ENCODE peak calls at places on chromosome 14, in eight cellular contexts. One of them, this sample, is unnamed.

GRCh38 chr14:94088516-94088915 is 7.4 kb downstream of the IFI27L1 start:
- DNase-seq in IMR-90: peak; percentile 65
- DNase-seq in heart left ventricle: no peak
- DNase-seq in Peyer's patch: no peak
- DNase-seq in suprapubic skin: no peak
- DNase-seq in spleen: no peak
- DNase-seq in H1: no peak
- DNase-seq in ovary: no peak
- DNase-seq in this sample: no peak

GRCh38 chr14:103817595-103817994 is 29.8 kb downstream of the PPP1R13B start:
- DNase-seq in suprapubic skin: no peak
- DNase-seq in heart left ventricle: no peak
- DNase-seq in Peyer's patch: no peak
- DNase-seq in spleen: no peak
- DNase-seq in H1: no peak
- DNase-seq in IMR-90: no peak
- DNase-seq in ovary: no peak
- DNase-seq in this sample: no peak

GRCh38 chr14:27148143-27148542 is 550.3 kb upstream of the NOVA1 start:
- DNase-seq in ovary: no peak
- DNase-seq in Peyer's patch: no peak
- DNase-seq in heart left ventricle: no peak
- DNase-seq in suprapubic skin: no peak
- DNase-seq in H1: no peak
- DNase-seq in spleen: no peak
- DNase-seq in IMR-90: no peak
- DNase-seq in this sample: no peak

GRCh38 chr14:25411933-25412757 is 362.2 kb upstream of the STXBP6 start:
- DNase-seq in Peyer's patch: no peak
- DNase-seq in heart left ventricle: no peak
- DNase-seq in IMR-90: no peak
- DNase-seq in suprapubic skin: no peak
- DNase-seq in ovary: no peak
- DNase-seq in spleen: no peak
- DNase-seq in H1: peak; percentile 54
- DNase-seq in this sample: no peak

GRCh38 chr14:20031058-20031457 is 4.8 kb downstream of the OR4K13 start:
- DNase-seq in H1: no peak
- DNase-seq in suprapubic skin: no peak
- DNase-seq in IMR-90: no peak
- DNase-seq in ovary: no peak
- DNase-seq in heart left ventricle: no peak
- DNase-seq in Peyer's patch: no peak
- DNase-seq in spleen: no peak
- DNase-seq in this sample: no peak

GRCh38 chr14:51298895-51299294 is 58.8 kb downstream of the TMX1 start:
- DNase-seq in IMR-90: peak; percentile 53
- DNase-seq in ovary: no peak
- DNase-seq in spleen: no peak
- DNase-seq in suprapubic skin: no peak
- DNase-seq in heart left ventricle: no peak
- DNase-seq in Peyer's patch: no peak
- DNase-seq in H1: no peak
- DNase-seq in this sample: no peak

GRCh38 chr14:97489750-97490149 is 692.6 kb downstream of the VRK1 start:
- DNase-seq in spleen: no peak
- DNase-seq in heart left ventricle: no peak
- DNase-seq in ovary: no peak
- DNase-seq in Peyer's patch: no peak
- DNase-seq in suprapubic skin: no peak
- DNase-seq in H1: no peak
- DNase-seq in IMR-90: no peak
- DNase-seq in this sample: no peak

GRCh38 chr14:61421212-61421923 is 100.0 kb downstream of the PRKCH start:
- DNase-seq in suprapubic skin: no peak
- DNase-seq in IMR-90: no peak
- DNase-seq in Peyer's patch: no peak
- DNase-seq in spleen: no peak
- DNase-seq in H1: no peak
- DNase-seq in heart left ventricle: no peak
- DNase-seq in ovary: no peak
- DNase-seq in this sample: no peak

GRCh38 chr14:35444104-35444503 is 39.6 kb upstream of the NFKBIA start:
- DNase-seq in spleen: no peak
- DNase-seq in heart left ventricle: no peak
- DNase-seq in H1: no peak
- DNase-seq in ovary: no peak
- DNase-seq in suprapubic skin: no peak
- DNase-seq in Peyer's patch: no peak
- DNase-seq in IMR-90: no peak
- DNase-seq in this sample: no peak

GRCh38 chr14:20630340-20631022 is 11.0 kb downstream of the OR6S1 start:
- DNase-seq in suprapubic skin: no peak
- DNase-seq in Peyer's patch: no peak
- DNase-seq in IMR-90: peak; percentile 58
- DNase-seq in ovary: peak; percentile 44
- DNase-seq in H1: peak; percentile 89
- DNase-seq in spleen: peak; percentile 53
- DNase-seq in heart left ventricle: no peak
- DNase-seq in this sample: peak; percentile 15

GRCh38 chr14:62736004-62736403 is 309.3 kb downstream of the KCNH5 start:
- DNase-seq in Peyer's patch: no peak
- DNase-seq in suprapubic skin: no peak
- DNase-seq in H1: no peak
- DNase-seq in spleen: no peak
- DNase-seq in heart left ventricle: no peak
- DNase-seq in IMR-90: no peak
- DNase-seq in ovary: no peak
- DNase-seq in this sample: no peak

GRCh38 chr14:37179896-37180502 is 7.6 kb upstream of the SLC25A21 start:
- DNase-seq in heart left ventricle: no peak
- DNase-seq in suprapubic skin: no peak
- DNase-seq in ovary: no peak
- DNase-seq in H1: no peak
- DNase-seq in spleen: no peak
- DNase-seq in Peyer's patch: no peak
- DNase-seq in IMR-90: peak; percentile 86
- DNase-seq in this sample: no peak

GRCh38 chr14:69138189-69138535 is 14.8 kb downstream of the DCAF5 start:
- DNase-seq in IMR-90: peak; percentile 71
- DNase-seq in Peyer's patch: no peak
- DNase-seq in H1: no peak
- DNase-seq in spleen: no peak
- DNase-seq in suprapubic skin: no peak
- DNase-seq in heart left ventricle: no peak
- DNase-seq in ovary: no peak
- DNase-seq in this sample: no peak

GRCh38 chr14:70776197-70776596 is 33.1 kb downstream of the MAP3K9 start:
- DNase-seq in suprapubic skin: no peak
- DNase-seq in Peyer's patch: no peak
- DNase-seq in ovary: no peak
- DNase-seq in H1: no peak
- DNase-seq in heart left ventricle: no peak
- DNase-seq in IMR-90: no peak
- DNase-seq in spleen: no peak
- DNase-seq in this sample: no peak

GRCh38 chr14:34219661-34220060 is 242.4 kb downstream of the SPTSSA start:
- DNase-seq in H1: no peak
- DNase-seq in spleen: no peak
- DNase-seq in ovary: no peak
- DNase-seq in heart left ventricle: no peak
- DNase-seq in Peyer's patch: no peak
- DNase-seq in suprapubic skin: no peak
- DNase-seq in IMR-90: no peak
- DNase-seq in this sample: no peak

GRCh38 chr14:77859934-77860570 is 60.1 kb downstream of the ADCK1 start:
- DNase-seq in IMR-90: no peak
- DNase-seq in heart left ventricle: no peak
- DNase-seq in H1: no peak
- DNase-seq in suprapubic skin: no peak
- DNase-seq in spleen: no peak
- DNase-seq in Peyer's patch: no peak
- DNase-seq in ovary: no peak
- DNase-seq in this sample: no peak

GRCh38 chr14:90429764-90430163 is 32.9 kb downstream of the CALM1 start:
- DNase-seq in IMR-90: no peak
- DNase-seq in H1: no peak
- DNase-seq in heart left ventricle: no peak
- DNase-seq in spleen: no peak
- DNase-seq in Peyer's patch: no peak
- DNase-seq in suprapubic skin: no peak
- DNase-seq in ovary: no peak
- DNase-seq in this sample: no peak

GRCh38 chr14:63745858-63746425 is 18.1 kb upstream of the SGPP1 start:
- DNase-seq in spleen: no peak
- DNase-seq in suprapubic skin: no peak
- DNase-seq in H1: no peak
- DNase-seq in IMR-90: no peak
- DNase-seq in Peyer's patch: no peak
- DNase-seq in heart left ventricle: no peak
- DNase-seq in ovary: no peak
- DNase-seq in this sample: no peak

GRCh38 chr14:79419571-79420327 is 791.6 kb downstream of the DIO2 start:
- DNase-seq in suprapubic skin: no peak
- DNase-seq in H1: no peak
- DNase-seq in heart left ventricle: no peak
- DNase-seq in Peyer's patch: no peak
- DNase-seq in ovary: no peak
- DNase-seq in spleen: no peak
- DNase-seq in IMR-90: peak; percentile 23
- DNase-seq in this sample: no peak

GRCh38 chr14:94028450-94028826 is 2.3 kb downstream of the OTUB2 start:
- DNase-seq in Peyer's patch: no peak
- DNase-seq in heart left ventricle: no peak
- DNase-seq in suprapubic skin: no peak
- DNase-seq in IMR-90: peak; percentile 42
- DNase-seq in H1: no peak
- DNase-seq in spleen: no peak
- DNase-seq in ovary: no peak
- DNase-seq in this sample: no peak

GRCh38 chr14:41607119-41607785 is 576 bp downstream of the LRFN5 start:
- DNase-seq in Peyer's patch: no peak
- DNase-seq in IMR-90: no peak
- DNase-seq in H1: peak; percentile 54
- DNase-seq in spleen: no peak
- DNase-seq in ovary: no peak
- DNase-seq in suprapubic skin: no peak
- DNase-seq in heart left ventricle: no peak
- DNase-seq in this sample: no peak

GRCh38 chr14:45057881-45058364 is 26.0 kb upstream of the PRPF39 start:
- DNase-seq in ovary: no peak
- DNase-seq in spleen: no peak
- DNase-seq in suprapubic skin: no peak
- DNase-seq in Peyer's patch: no peak
- DNase-seq in heart left ventricle: no peak
- DNase-seq in H1: no peak
- DNase-seq in IMR-90: no peak
- DNase-seq in this sample: no peak

GRCh38 chr14:66036598-66036997 is 449.6 kb upstream of the CCDC196 start:
- DNase-seq in spleen: no peak
- DNase-seq in Peyer's patch: no peak
- DNase-seq in suprapubic skin: no peak
- DNase-seq in heart left ventricle: no peak
- DNase-seq in H1: no peak
- DNase-seq in ovary: no peak
- DNase-seq in IMR-90: no peak
- DNase-seq in this sample: no peak

GRCh38 chr14:103198429-103199140 is 75.3 kb downstream of the TNFAIP2 start:
- DNase-seq in ovary: no peak
- DNase-seq in heart left ventricle: no peak
- DNase-seq in spleen: no peak
- DNase-seq in IMR-90: peak; percentile 74
- DNase-seq in Peyer's patch: no peak
- DNase-seq in H1: no peak
- DNase-seq in suprapubic skin: peak; percentile 74
- DNase-seq in this sample: no peak

GRCh38 chr14:65228436-65228835 is 126.1 kb upstream of the MAX start:
- DNase-seq in Peyer's patch: no peak
- DNase-seq in IMR-90: no peak
- DNase-seq in suprapubic skin: no peak
- DNase-seq in H1: no peak
- DNase-seq in heart left ventricle: no peak
- DNase-seq in spleen: peak; percentile 3
- DNase-seq in ovary: no peak
- DNase-seq in this sample: no peak

GRCh38 chr14:102043251-102044025 is 43.4 kb downstream of the HSP90AA1 start:
- DNase-seq in Peyer's patch: no peak
- DNase-seq in IMR-90: no peak
- DNase-seq in spleen: no peak
- DNase-seq in suprapubic skin: no peak
- DNase-seq in H1: no peak
- DNase-seq in heart left ventricle: no peak
- DNase-seq in ovary: no peak
- DNase-seq in this sample: no peak
- H3K27ac ChIP-seq in Peyer's patch: no peak overlapping the region
- H3K27ac ChIP-seq in IMR-90: no peak overlapping the region
- H3K27ac ChIP-seq in spleen: no peak overlapping the region
- H3K27ac ChIP-seq in suprapubic skin: no peak overlapping the region
- H3K27ac ChIP-seq in H1: no peak overlapping the region
- H3K27ac ChIP-seq in heart left ventricle: peak overlapping the region; percentile 62
- H3K27ac ChIP-seq in ovary: no peak overlapping the region
- H3K27ac ChIP-seq in this sample: no peak overlapping the region

GRCh38 chr14:104974665-104975390 is 3.3 kb downstream of the AHNAK2 start:
- DNase-seq in ovary: no peak
- DNase-seq in heart left ventricle: peak; percentile 26
- DNase-seq in H1: no peak
- DNase-seq in spleen: peak; percentile 72
- DNase-seq in Peyer's patch: peak; percentile 42
- DNase-seq in suprapubic skin: peak; percentile 79
- DNase-seq in IMR-90: no peak
- DNase-seq in this sample: no peak
- H3K4me1 ChIP-seq in ovary: peaks cover 29% of the 10 kb centered on the region
- H3K4me1 ChIP-seq in heart left ventricle: peaks cover 33% of the 10 kb centered on the region
- H3K4me1 ChIP-seq in H1: peaks cover 14% of the 10 kb centered on the region
- H3K4me1 ChIP-seq in spleen: peaks cover 9% of the 10 kb centered on the region
- H3K4me1 ChIP-seq in Peyer's patch: peaks cover 81% of the 10 kb centered on the region
- H3K4me1 ChIP-seq in suprapubic skin: peaks cover 86% of the 10 kb centered on the region
- H3K4me1 ChIP-seq in IMR-90: peaks cover 37% of the 10 kb centered on the region
- H3K4me1 ChIP-seq in this sample: peaks cover 39% of the 10 kb centered on the region

GRCh38 chr14:23301969-23302289 is 730 bp downstream of the PPP1R3E start:
- DNase-seq in suprapubic skin: no peak
- DNase-seq in Peyer's patch: no peak
- DNase-seq in spleen: no peak
- DNase-seq in H1: no peak
- DNase-seq in heart left ventricle: no peak
- DNase-seq in IMR-90: no peak
- DNase-seq in ovary: no peak
- DNase-seq in this sample: no peak
- TF ChIP-seq POLR2A in suprapubic skin: no peak
- TF ChIP-seq POLR2A in Peyer's patch: peak; percentile 69
- TF ChIP-seq POLR2A in spleen: no peak
- TF ChIP-seq POLR2A in H1: peak; percentile 86
- TF ChIP-seq POLR2A in heart left ventricle: peak; percentile 75
- TF ChIP-seq POLR2A in IMR-90: peak; percentile 8
- TF ChIP-seq POLR2A in ovary: peak; percentile 92
- TF ChIP-seq POLR2A in this sample: peak; percentile 90

DNA sequence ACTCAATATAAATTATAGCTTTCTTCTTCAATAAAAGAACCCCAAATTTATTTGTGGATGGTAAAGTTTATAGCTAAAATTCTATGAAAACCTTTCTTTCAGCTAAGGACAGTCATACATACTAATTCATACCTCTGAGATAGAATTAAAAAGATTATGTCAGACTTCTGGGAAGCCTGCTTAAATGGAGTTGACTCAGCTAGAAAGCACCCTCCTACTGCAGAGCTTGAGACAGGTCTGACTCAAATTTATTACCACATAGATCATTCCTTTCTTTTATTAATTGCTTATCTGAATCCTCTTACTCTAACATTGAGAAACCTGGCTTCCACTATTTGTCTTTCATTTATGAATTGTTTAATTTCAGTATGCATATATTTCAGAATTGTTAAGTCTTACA is 1007.0 kb upstream of the LRFN5 start:
- DNase-seq in suprapubic skin: no peak
- DNase-seq in heart left ventricle: no peak
- DNase-seq in Peyer's patch: no peak
- DNase-seq in H1: no peak
- DNase-seq in ovary: no peak
- DNase-seq in spleen: no peak
- DNase-seq in IMR-90: no peak
- DNase-seq in this sample: no peak
- H3K27ac ChIP-seq in suprapubic skin: no peak overlapping the region
- H3K27ac ChIP-seq in heart left ventricle: no peak overlapping the region
- H3K27ac ChIP-seq in Peyer's patch: no peak overlapping the region
- H3K27ac ChIP-seq in H1: no peak overlapping the region
- H3K27ac ChIP-seq in ovary: no peak overlapping the region
- H3K27ac ChIP-seq in spleen: no peak overlapping the region
- H3K27ac ChIP-seq in IMR-90: no peak overlapping the region
- H3K27ac ChIP-seq in this sample: no peak overlapping the region